ENCODE peak calls at places on chromosome 4, in seven cellular contexts. J, I, Y, M, V, E and X are unnamed samples. For H3K27me3, the result is how much of the 10 kb centered on the place peaks cover.

GRCh38 chr4:188374870-188375269 is 235.6 kb downstream of the TRIML1 start:
- DNase-seq in J (peak), V (peak), Y (no peak), E (no peak), I (no peak), M (no peak), X (no peak)

GRCh38 chr4:3786196-3786869 is 20.1 kb downstream of the ADRA2C start:
- DNase-seq in V (no peak), Y (peak), J (no peak), E (no peak), I (peak), M (no peak), X (no peak)

GRCh38 chr4:121143126-121143525 is 21.0 kb downstream of the TNIP3 start:
- DNase-seq in M (no peak), I (no peak), Y (no peak), E (no peak), J (no peak), V (no peak), X (no peak)

GRCh38 chr4:145679520-145679919 is 426 bp upstream of the C4orf51 start:
- DNase-seq in E (peak), Y (peak), J (peak), M (no peak), V (peak), I (no peak), X (no peak)

GRCh38 chr4:3501825-3502425 is 30.3 kb downstream of the LRPAP1 start:
- DNase-seq in Y (no peak), V (no peak), I (no peak), E (no peak), M (no peak), J (no peak), X (no peak)

GRCh38 chr4:13178621-13179020 is 305.5 kb downstream of the RAB28 start:
- DNase-seq in I (no peak), E (no peak), M (no peak), Y (no peak), J (no peak), V (no peak), X (no peak)

GRCh38 chr4:37471971-37472370 is 214.2 kb downstream of the RELL1 start:
- DNase-seq in I (peak), Y (no peak), V (no peak), M (no peak), E (no peak), J (peak), X (no peak)

GRCh38 chr4:4899202-4899925 is 39.9 kb downstream of the MSX1 start:
- DNase-seq in E (no peak), Y (no peak), I (no peak), J (no peak), V (no peak), M (no peak), X (no peak)

GRCh38 chr4:179709961-179710624 is 2267.9 kb upstream of the AGA start:
- DNase-seq in M (no peak), J (no peak), I (no peak), V (no peak), Y (no peak), E (no peak), X (no peak)

GRCh38 chr4:113316879-113317278 is 267.4 kb downstream of the ANK2 start:
- DNase-seq in J (no peak), I (no peak), E (no peak), M (no peak), V (no peak), Y (peak), X (peak)

GRCh38 chr4:89489338-89489771 is 181.8 kb upstream of the GPRIN3 start:
- DNase-seq in I (no peak), E (no peak), V (no peak), M (no peak), J (no peak), Y (no peak), X (no peak)

GRCh38 chr4:26069218-26069617 is 155.2 kb downstream of the SMIM20 start:
- DNase-seq in I (no peak), E (no peak), M (no peak), Y (no peak), J (no peak), V (no peak), X (no peak)

GRCh38 chr4:39357002-39357401 is 9.2 kb downstream of the RFC1 start:
- DNase-seq in Y (no peak), V (no peak), M (no peak), J (no peak), I (no peak), E (no peak), X (no peak)

GRCh38 chr4:13706716-13707115 is 79.2 kb upstream of the BOD1L1 start:
- DNase-seq in M (no peak), J (no peak), Y (no peak), V (no peak), E (no peak), I (no peak), X (no peak)

GRCh38 chr4:88907478-88907877 is 149.5 kb downstream of the FAM13A start:
- DNase-seq in J (no peak), Y (no peak), V (no peak), E (no peak), M (no peak), I (no peak), X (no peak)

GRCh38 chr4:143083811-143084472 is 100.8 kb upstream of the USP38 start:
- DNase-seq in I (no peak), V (no peak), E (no peak), Y (no peak), J (no peak), M (no peak), X (no peak)

GRCh38 chr4:156437666-156438065 is 484.0 kb upstream of the CTSO start:
- DNase-seq in Y (no peak), M (no peak), E (no peak), J (no peak), I (no peak), V (no peak), X (no peak)
- H3K4me3 ChIP-seq in Y (no peak), M (no peak), E (no peak), J (no peak), I (no peak), V (no peak), X (no peak)

DNA sequence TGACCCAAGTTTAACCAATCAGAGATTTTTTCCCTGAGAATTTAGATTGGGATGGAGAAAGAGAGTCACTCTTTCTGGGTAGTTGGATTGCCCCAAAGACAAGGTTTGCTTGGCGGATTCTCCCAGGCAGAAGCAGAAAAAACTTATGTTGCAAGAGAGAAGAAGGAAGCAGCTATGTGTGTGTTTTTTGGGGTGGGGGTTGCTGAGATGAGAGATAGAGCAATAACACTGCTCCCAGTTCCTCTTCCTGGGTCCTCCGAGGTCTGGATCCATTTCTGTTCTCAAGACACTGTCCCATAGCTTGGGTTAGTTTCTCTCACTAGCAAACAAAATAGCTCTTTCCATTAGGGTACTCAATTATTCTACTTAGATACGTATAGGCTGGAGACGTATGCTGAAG is 222.1 kb downstream of the STIM2 start:
- DNase-seq in J (no peak), E (no peak), I (peak), Y (no peak), M (no peak), V (no peak), X (no peak)
- H3K27me3 ChIP-seq in J (under half), E (half or more), I (under half), Y (under half), M (under half), V (under half), X (under half)

GRCh38 chr4:8202108-8202507 is 3.0 kb downstream of the SH3TC1 start:
- DNase-seq in Y (no peak), V (no peak), E (no peak), M (no peak), J (no peak), I (no peak), X (peak)

GRCh38 chr4:8199594-8200301 is 658 bp downstream of the SH3TC1 start:
- DNase-seq in J (no peak), I (no peak), Y (no peak), V (no peak), E (no peak), M (no peak), X (no peak)

GRCh38 chr4:8202526-8203375 is 3.7 kb downstream of the SH3TC1 start:
- DNase-seq in J (no peak), I (no peak), V (no peak), M (no peak), E (no peak), Y (no peak), X (no peak)

GRCh38 chr4:8200302-8200975 is 1.3 kb downstream of the SH3TC1 start:
- DNase-seq in J (peak), M (no peak), Y (peak), V (peak), I (no peak), E (peak), X (peak)

GRCh38 chr4:8201341-8201781 is 2.3 kb downstream of the SH3TC1 start:
- DNase-seq in J (no peak), I (no peak), M (no peak), V (no peak), Y (no peak), E (no peak), X (peak)
- H3K4me3 ChIP-seq in J (no peak), I (no peak), M (no peak), V (no peak), Y (peak), E (peak), X (no peak)

GRCh38 chr4:6383019-6383404 is 89.4 kb downstream of the PPP2R2C start:
- DNase-seq in V (no peak), E (no peak), Y (no peak), I (no peak), M (no peak), J (no peak), X (no peak)
- H3K27me3 ChIP-seq in V (under half), E (under half), Y (under half), I (under half), M (under half), J (under half), X (under half)

DNA sequence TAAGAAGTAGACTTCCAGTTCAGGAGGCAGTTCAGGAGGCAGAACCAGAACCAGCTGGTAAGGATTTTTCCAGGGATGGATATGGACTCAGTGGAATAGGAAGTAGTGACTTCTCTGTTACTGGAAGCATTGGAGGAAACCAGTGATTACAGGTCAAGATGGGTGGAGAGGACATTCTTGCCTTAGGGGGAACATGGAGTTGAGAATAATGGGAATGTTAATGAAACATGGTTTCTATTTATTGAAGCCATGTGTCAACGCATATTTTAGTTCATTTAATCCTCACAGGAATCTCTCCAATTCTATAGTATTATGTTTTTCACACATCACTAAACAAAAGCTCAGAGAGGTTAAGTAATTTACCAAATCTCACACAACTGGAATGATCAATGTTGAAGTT is 70.2 kb upstream of the KIT start:
- DNase-seq in E (no peak), M (no peak), J (no peak), V (no peak), I (no peak), Y (no peak), X (no peak)
- H3K4me3 ChIP-seq in E (no peak), M (no peak), J (no peak), V (no peak), I (no peak), Y (no peak), X (no peak)

GRCh38 chr4:1172228-1172851 is at the start of gene SPON2:
- DNase-seq in V (no peak), E (peak), J (no peak), Y (no peak), I (no peak), M (peak), X (peak)

GRCh38 chr4:1170156-1170804 is 2.1 kb downstream of the SPON2 start:
- DNase-seq in Y (no peak), V (no peak), M (peak), E (peak), I (no peak), J (peak), X (no peak)

GRCh38 chr4:1172971-1173757 is 781 bp upstream of the SPON2 start:
- DNase-seq in E (peak), V (no peak), I (peak), M (peak), J (peak), Y (no peak), X (peak)

GRCh38 chr4:1170805-1171305 is 1.5 kb downstream of the SPON2 start:
- DNase-seq in Y (no peak), E (peak), I (no peak), M (peak), V (no peak), J (no peak), X (no peak)

DNA sequence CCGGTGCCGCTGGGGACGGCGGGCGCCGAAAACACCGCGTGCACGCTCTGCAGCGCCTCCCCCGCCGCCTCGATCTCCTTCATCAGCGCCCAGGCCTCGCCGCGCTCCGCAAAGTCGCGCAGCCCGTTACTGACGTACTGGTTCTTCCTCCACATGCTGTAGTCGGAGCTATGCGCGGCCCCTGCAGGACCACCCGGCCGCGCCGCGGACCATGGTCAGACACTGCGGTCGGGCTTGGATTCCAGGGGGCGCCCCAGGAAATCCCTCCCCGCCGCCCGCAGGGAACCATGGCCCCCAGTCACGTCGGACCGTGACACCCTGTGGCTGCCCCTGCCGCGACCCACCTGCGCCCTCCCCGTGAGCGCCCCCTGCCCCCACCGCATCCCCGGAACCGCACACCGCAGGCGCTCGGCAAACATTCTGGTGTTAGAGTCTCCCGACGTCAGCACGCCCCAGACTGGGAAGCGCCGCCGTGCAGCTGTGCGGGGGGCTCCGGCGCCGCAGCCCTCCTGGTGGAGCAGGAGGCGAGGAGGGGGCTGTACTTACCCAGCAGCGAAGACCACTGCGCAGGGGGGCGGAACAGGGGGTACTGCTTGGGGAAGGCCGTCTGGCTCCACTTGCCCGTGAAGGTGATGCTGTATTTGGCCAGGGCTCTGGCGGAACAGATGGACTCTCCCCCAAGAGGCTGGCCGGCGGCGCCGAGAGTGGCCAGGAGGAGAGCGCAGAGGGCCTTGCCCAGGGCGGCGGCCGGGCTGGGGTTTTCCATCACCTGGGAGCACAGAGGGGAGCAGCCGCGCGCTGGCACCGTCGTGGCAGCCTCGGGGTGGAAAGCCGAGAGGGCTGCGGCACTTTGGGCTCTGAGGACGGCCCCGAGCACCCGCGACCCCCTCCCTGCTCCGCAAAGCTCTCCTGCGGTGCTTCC is 816 bp downstream of the SPON2 start:
- DNase-seq in I (peak), E (no peak), V (no peak), Y (no peak), M (peak), J (peak), X (peak)
- H3K27me3 ChIP-seq in I (under half), E (under half), V (under half), Y (under half), M (under half), J (under half), X (under half)

GRCh38 chr4:53557601-53558000 is 33.7 kb downstream of the LNX1 start:
- DNase-seq in J (no peak), V (no peak), Y (no peak), I (no peak), M (no peak), E (no peak), X (no peak)
- H3K4me3 ChIP-seq in J (no peak), V (no peak), Y (no peak), I (no peak), M (no peak), E (no peak), X (no peak)

GRCh38 chr4:80189956-80190671 is 7.2 kb upstream of the PRDM8 start:
- DNase-seq in V (no peak), J (no peak), I (no peak), Y (no peak), E (no peak), M (no peak), X (no peak)

GRCh38 chr4:80189581-80189955 is 7.7 kb upstream of the PRDM8 start:
- DNase-seq in I (no peak), J (no peak), M (no peak), Y (no peak), V (no peak), E (no peak), X (no peak)

GRCh38 chr4:80187677-80188076 is 9.6 kb upstream of the PRDM8 start:
- DNase-seq in J (no peak), M (no peak), I (no peak), V (no peak), Y (no peak), E (no peak), X (no peak)

GRCh38 chr4:80188457-80188800 is 8.9 kb upstream of the PRDM8 start:
- DNase-seq in J (no peak), I (no peak), V (no peak), Y (no peak), M (no peak), E (no peak), X (no peak)

DNA sequence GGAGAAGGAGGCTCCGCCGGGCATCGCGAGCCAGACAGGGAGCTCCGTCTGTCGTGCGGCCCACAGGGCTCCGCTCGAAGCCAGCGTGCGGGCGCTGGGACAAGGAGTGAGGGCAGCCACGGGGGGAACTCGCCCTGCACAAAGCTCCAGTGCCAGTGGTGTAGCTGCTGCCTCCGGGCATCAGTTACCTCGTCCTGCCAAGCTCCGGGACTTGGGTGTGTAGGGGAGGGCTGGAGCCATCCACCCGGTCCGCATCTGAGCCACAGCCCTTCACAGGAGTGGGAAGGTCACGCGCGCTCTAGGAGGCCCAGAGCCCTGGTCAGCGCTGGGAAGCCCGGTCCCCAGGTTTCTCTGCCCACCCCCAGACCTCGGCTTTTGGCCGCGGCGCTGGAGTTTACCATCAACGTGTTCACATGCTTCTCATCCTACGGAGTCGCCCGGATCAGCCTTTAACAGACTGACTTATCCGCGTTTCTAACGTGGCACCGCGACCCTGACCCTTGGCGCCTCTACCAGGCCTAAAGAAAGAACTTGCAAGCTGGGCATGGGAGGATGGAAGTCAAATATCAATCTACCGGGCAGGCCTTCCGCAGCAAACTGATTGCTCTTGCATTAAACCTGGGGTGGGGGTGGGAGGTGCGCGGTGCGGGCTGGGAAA is 8.4 kb upstream of the PRDM8 start:
- DNase-seq in J (no peak), M (no peak), V (no peak), I (no peak), Y (no peak), E (no peak), X (no peak)
- H3K27me3 ChIP-seq in J (under half), M (under half), V (under half), I (under half), Y (half or more), E (under half), X (under half)